ENCODE peak calls at places on chromosomes 2 and 18, in nine cellular contexts. One of them, this sample, is unnamed.

GRCh38 chr2:74984947-74985637 is 26.6 kb downstream of the POLE4 start:
- DNase-seq in HepG2: no peak
- DNase-seq in CD8-positive, alpha-beta T cell: no peak
- DNase-seq in H4: no peak
- DNase-seq in left cardiac atrium: no peak
- DNase-seq in activated naive CD8-positive, alpha-beta T cell treated with anti-CD3 and anti-CD28 coated beads, Interleukin-2, amount 50 U/mL, for 24 hours: no peak
- DNase-seq in iPS-NIHi11: peak
- DNase-seq in activated CD8-positive, alpha-beta memory T cell treated with anti-CD3 and anti-CD28 coated beads for 48 hours: no peak
- DNase-seq in non-pigmented ciliary epithelial cell: no peak
- DNase-seq in this sample: no peak

GRCh38 chr2:105417789-105418475 is 19.1 kb upstream of the FHL2 start:
- DNase-seq in HepG2: no peak
- DNase-seq in CD8-positive, alpha-beta T cell: no peak
- DNase-seq in H4: peak
- DNase-seq in left cardiac atrium: no peak
- DNase-seq in activated naive CD8-positive, alpha-beta T cell treated with anti-CD3 and anti-CD28 coated beads, Interleukin-2, amount 50 U/mL, for 24 hours: no peak
- DNase-seq in iPS-NIHi11: no peak
- DNase-seq in activated CD8-positive, alpha-beta memory T cell treated with anti-CD3 and anti-CD28 coated beads for 48 hours: no peak
- DNase-seq in non-pigmented ciliary epithelial cell: no peak
- DNase-seq in this sample: no peak

GRCh38 chr2:108974674-108975073 is 14.3 kb downstream of the EDAR start:
- DNase-seq in HepG2: no peak
- DNase-seq in CD8-positive, alpha-beta T cell: no peak
- DNase-seq in H4: no peak
- DNase-seq in left cardiac atrium: no peak
- DNase-seq in activated naive CD8-positive, alpha-beta T cell treated with anti-CD3 and anti-CD28 coated beads, Interleukin-2, amount 50 U/mL, for 24 hours: no peak
- DNase-seq in iPS-NIHi11: no peak
- DNase-seq in activated CD8-positive, alpha-beta memory T cell treated with anti-CD3 and anti-CD28 coated beads for 48 hours: no peak
- DNase-seq in non-pigmented ciliary epithelial cell: no peak
- DNase-seq in this sample: no peak

GRCh38 chr18:3213231-3214059 is 6.3 kb downstream of the MYOM1 start:
- DNase-seq in HepG2: no peak
- DNase-seq in CD8-positive, alpha-beta T cell: no peak
- DNase-seq in H4: no peak
- DNase-seq in left cardiac atrium: no peak
- DNase-seq in activated naive CD8-positive, alpha-beta T cell treated with anti-CD3 and anti-CD28 coated beads, Interleukin-2, amount 50 U/mL, for 24 hours: no peak
- DNase-seq in iPS-NIHi11: no peak
- DNase-seq in activated CD8-positive, alpha-beta memory T cell treated with anti-CD3 and anti-CD28 coated beads for 48 hours: no peak
- DNase-seq in non-pigmented ciliary epithelial cell: no peak
- DNase-seq in this sample: no peak

GRCh38 chr2:28155627-28156026 is 237.0 kb upstream of the FOSL2 start:
- DNase-seq in HepG2: no peak
- DNase-seq in CD8-positive, alpha-beta T cell: no peak
- DNase-seq in H4: no peak
- DNase-seq in left cardiac atrium: no peak
- DNase-seq in activated naive CD8-positive, alpha-beta T cell treated with anti-CD3 and anti-CD28 coated beads, Interleukin-2, amount 50 U/mL, for 24 hours: peak
- DNase-seq in iPS-NIHi11: peak
- DNase-seq in activated CD8-positive, alpha-beta memory T cell treated with anti-CD3 and anti-CD28 coated beads for 48 hours: no peak
- DNase-seq in non-pigmented ciliary epithelial cell: no peak
- DNase-seq in this sample: no peak

GRCh38 chr2:43107679-43108078 is 118.7 kb downstream of the ZFP36L2 start:
- DNase-seq in HepG2: no peak
- DNase-seq in CD8-positive, alpha-beta T cell: no peak
- DNase-seq in H4: no peak
- DNase-seq in left cardiac atrium: no peak
- DNase-seq in activated naive CD8-positive, alpha-beta T cell treated with anti-CD3 and anti-CD28 coated beads, Interleukin-2, amount 50 U/mL, for 24 hours: no peak
- DNase-seq in iPS-NIHi11: no peak
- DNase-seq in activated CD8-positive, alpha-beta memory T cell treated with anti-CD3 and anti-CD28 coated beads for 48 hours: no peak
- DNase-seq in non-pigmented ciliary epithelial cell: no peak
- DNase-seq in this sample: no peak

GRCh38 chr2:216006164-216006663 is 7.1 kb downstream of the MREG start:
- DNase-seq in HepG2: no peak
- DNase-seq in CD8-positive, alpha-beta T cell: no peak
- DNase-seq in H4: peak
- DNase-seq in left cardiac atrium: no peak
- DNase-seq in activated naive CD8-positive, alpha-beta T cell treated with anti-CD3 and anti-CD28 coated beads, Interleukin-2, amount 50 U/mL, for 24 hours: peak
- DNase-seq in iPS-NIHi11: peak
- DNase-seq in activated CD8-positive, alpha-beta memory T cell treated with anti-CD3 and anti-CD28 coated beads for 48 hours: no peak
- DNase-seq in non-pigmented ciliary epithelial cell: no peak
- DNase-seq in this sample: peak

GRCh38 chr18:59898609-59899297 is 1.0 kb upstream of the PMAIP1 start:
- DNase-seq in HepG2: no peak
- DNase-seq in CD8-positive, alpha-beta T cell: no peak
- DNase-seq in H4: no peak
- DNase-seq in left cardiac atrium: no peak
- DNase-seq in activated naive CD8-positive, alpha-beta T cell treated with anti-CD3 and anti-CD28 coated beads, Interleukin-2, amount 50 U/mL, for 24 hours: no peak
- DNase-seq in iPS-NIHi11: no peak
- DNase-seq in activated CD8-positive, alpha-beta memory T cell treated with anti-CD3 and anti-CD28 coated beads for 48 hours: no peak
- DNase-seq in non-pigmented ciliary epithelial cell: no peak
- DNase-seq in this sample: no peak

GRCh38 chr2:21860913-21861312 is 737.1 kb downstream of the TDRD15 start:
- DNase-seq in HepG2: no peak
- DNase-seq in CD8-positive, alpha-beta T cell: no peak
- DNase-seq in H4: no peak
- DNase-seq in left cardiac atrium: no peak
- DNase-seq in activated naive CD8-positive, alpha-beta T cell treated with anti-CD3 and anti-CD28 coated beads, Interleukin-2, amount 50 U/mL, for 24 hours: no peak
- DNase-seq in iPS-NIHi11: no peak
- DNase-seq in activated CD8-positive, alpha-beta memory T cell treated with anti-CD3 and anti-CD28 coated beads for 48 hours: no peak
- DNase-seq in non-pigmented ciliary epithelial cell: no peak
- DNase-seq in this sample: no peak

GRCh38 chr2:112627060-112628040 is 18.4 kb upstream of the SLC20A1 start:
- DNase-seq in HepG2: no peak
- DNase-seq in CD8-positive, alpha-beta T cell: no peak
- DNase-seq in H4: peak
- DNase-seq in left cardiac atrium: peak
- DNase-seq in activated naive CD8-positive, alpha-beta T cell treated with anti-CD3 and anti-CD28 coated beads, Interleukin-2, amount 50 U/mL, for 24 hours: no peak
- DNase-seq in iPS-NIHi11: no peak
- DNase-seq in activated CD8-positive, alpha-beta memory T cell treated with anti-CD3 and anti-CD28 coated beads for 48 hours: no peak
- DNase-seq in non-pigmented ciliary epithelial cell: peak
- DNase-seq in this sample: peak

GRCh38 chr2:5854797-5855196 is 162.6 kb downstream of the SOX11 start:
- DNase-seq in HepG2: no peak
- DNase-seq in CD8-positive, alpha-beta T cell: no peak
- DNase-seq in H4: no peak
- DNase-seq in left cardiac atrium: no peak
- DNase-seq in activated naive CD8-positive, alpha-beta T cell treated with anti-CD3 and anti-CD28 coated beads, Interleukin-2, amount 50 U/mL, for 24 hours: no peak
- DNase-seq in iPS-NIHi11: no peak
- DNase-seq in activated CD8-positive, alpha-beta memory T cell treated with anti-CD3 and anti-CD28 coated beads for 48 hours: no peak
- DNase-seq in non-pigmented ciliary epithelial cell: no peak
- DNase-seq in this sample: no peak

GRCh38 chr2:101805146-101806088 is 107.9 kb downstream of the MAP4K4 start:
- DNase-seq in HepG2: no peak
- DNase-seq in CD8-positive, alpha-beta T cell: no peak
- DNase-seq in H4: no peak
- DNase-seq in left cardiac atrium: no peak
- DNase-seq in activated naive CD8-positive, alpha-beta T cell treated with anti-CD3 and anti-CD28 coated beads, Interleukin-2, amount 50 U/mL, for 24 hours: no peak
- DNase-seq in iPS-NIHi11: no peak
- DNase-seq in activated CD8-positive, alpha-beta memory T cell treated with anti-CD3 and anti-CD28 coated beads for 48 hours: no peak
- DNase-seq in non-pigmented ciliary epithelial cell: no peak
- DNase-seq in this sample: peak

GRCh38 chr2:227642691-227643090 is 23.9 kb upstream of the SCYGR5 start:
- DNase-seq in HepG2: peak
- DNase-seq in CD8-positive, alpha-beta T cell: no peak
- DNase-seq in H4: no peak
- DNase-seq in left cardiac atrium: no peak
- DNase-seq in activated naive CD8-positive, alpha-beta T cell treated with anti-CD3 and anti-CD28 coated beads, Interleukin-2, amount 50 U/mL, for 24 hours: no peak
- DNase-seq in iPS-NIHi11: no peak
- DNase-seq in activated CD8-positive, alpha-beta memory T cell treated with anti-CD3 and anti-CD28 coated beads for 48 hours: no peak
- DNase-seq in non-pigmented ciliary epithelial cell: no peak
- DNase-seq in this sample: no peak

GRCh38 chr2:74564222-74564621 is 9.7 kb downstream of the DOK1 start:
- DNase-seq in HepG2: no peak
- DNase-seq in CD8-positive, alpha-beta T cell: no peak
- DNase-seq in H4: no peak
- DNase-seq in left cardiac atrium: no peak
- DNase-seq in activated naive CD8-positive, alpha-beta T cell treated with anti-CD3 and anti-CD28 coated beads, Interleukin-2, amount 50 U/mL, for 24 hours: no peak
- DNase-seq in iPS-NIHi11: no peak
- DNase-seq in activated CD8-positive, alpha-beta memory T cell treated with anti-CD3 and anti-CD28 coated beads for 48 hours: no peak
- DNase-seq in non-pigmented ciliary epithelial cell: no peak
- DNase-seq in this sample: peak

GRCh38 chr2:62920070-62920469 is 130.6 kb upstream of the OTX1 start:
- DNase-seq in HepG2: no peak
- DNase-seq in CD8-positive, alpha-beta T cell: no peak
- DNase-seq in H4: no peak
- DNase-seq in left cardiac atrium: no peak
- DNase-seq in activated naive CD8-positive, alpha-beta T cell treated with anti-CD3 and anti-CD28 coated beads, Interleukin-2, amount 50 U/mL, for 24 hours: no peak
- DNase-seq in iPS-NIHi11: no peak
- DNase-seq in activated CD8-positive, alpha-beta memory T cell treated with anti-CD3 and anti-CD28 coated beads for 48 hours: no peak
- DNase-seq in non-pigmented ciliary epithelial cell: no peak
- DNase-seq in this sample: peak

GRCh38 chr2:30109856-30110255 is 37.0 kb upstream of the YPEL5 start:
- DNase-seq in HepG2: no peak
- DNase-seq in CD8-positive, alpha-beta T cell: no peak
- DNase-seq in H4: peak
- DNase-seq in left cardiac atrium: no peak
- DNase-seq in activated naive CD8-positive, alpha-beta T cell treated with anti-CD3 and anti-CD28 coated beads, Interleukin-2, amount 50 U/mL, for 24 hours: no peak
- DNase-seq in iPS-NIHi11: no peak
- DNase-seq in activated CD8-positive, alpha-beta memory T cell treated with anti-CD3 and anti-CD28 coated beads for 48 hours: no peak
- DNase-seq in non-pigmented ciliary epithelial cell: no peak
- DNase-seq in this sample: no peak

GRCh38 chr2:2647156-2647555 is 316.1 kb upstream of the MYT1L start:
- DNase-seq in HepG2: no peak
- DNase-seq in CD8-positive, alpha-beta T cell: no peak
- DNase-seq in H4: no peak
- DNase-seq in left cardiac atrium: no peak
- DNase-seq in activated naive CD8-positive, alpha-beta T cell treated with anti-CD3 and anti-CD28 coated beads, Interleukin-2, amount 50 U/mL, for 24 hours: no peak
- DNase-seq in iPS-NIHi11: no peak
- DNase-seq in activated CD8-positive, alpha-beta memory T cell treated with anti-CD3 and anti-CD28 coated beads for 48 hours: no peak
- DNase-seq in non-pigmented ciliary epithelial cell: no peak
- DNase-seq in this sample: no peak

GRCh38 chr2:11370377-11371098 is 26.1 kb upstream of the ROCK2 start:
- DNase-seq in HepG2: peak
- DNase-seq in CD8-positive, alpha-beta T cell: no peak
- DNase-seq in H4: no peak
- DNase-seq in left cardiac atrium: no peak
- DNase-seq in activated naive CD8-positive, alpha-beta T cell treated with anti-CD3 and anti-CD28 coated beads, Interleukin-2, amount 50 U/mL, for 24 hours: no peak
- DNase-seq in iPS-NIHi11: no peak
- DNase-seq in activated CD8-positive, alpha-beta memory T cell treated with anti-CD3 and anti-CD28 coated beads for 48 hours: no peak
- DNase-seq in non-pigmented ciliary epithelial cell: no peak
- DNase-seq in this sample: no peak

GRCh38 chr2:455046-455705 is 167.3 kb upstream of the ALKAL2 start:
- DNase-seq in HepG2: no peak
- DNase-seq in CD8-positive, alpha-beta T cell: no peak
- DNase-seq in H4: no peak
- DNase-seq in left cardiac atrium: no peak
- DNase-seq in activated naive CD8-positive, alpha-beta T cell treated with anti-CD3 and anti-CD28 coated beads, Interleukin-2, amount 50 U/mL, for 24 hours: no peak
- DNase-seq in iPS-NIHi11: no peak
- DNase-seq in activated CD8-positive, alpha-beta memory T cell treated with anti-CD3 and anti-CD28 coated beads for 48 hours: no peak
- DNase-seq in non-pigmented ciliary epithelial cell: no peak
- DNase-seq in this sample: no peak

GRCh38 chr18:28529644-28530043 is 352.7 kb upstream of the CDH2 start:
- DNase-seq in HepG2: no peak
- DNase-seq in CD8-positive, alpha-beta T cell: no peak
- DNase-seq in H4: no peak
- DNase-seq in left cardiac atrium: no peak
- DNase-seq in activated naive CD8-positive, alpha-beta T cell treated with anti-CD3 and anti-CD28 coated beads, Interleukin-2, amount 50 U/mL, for 24 hours: no peak
- DNase-seq in iPS-NIHi11: no peak
- DNase-seq in activated CD8-positive, alpha-beta memory T cell treated with anti-CD3 and anti-CD28 coated beads for 48 hours: no peak
- DNase-seq in non-pigmented ciliary epithelial cell: no peak
- DNase-seq in this sample: no peak

GRCh38 chr2:7097353-7097895 is 180.2 kb downstream of the RNF144A start:
- DNase-seq in HepG2: peak
- DNase-seq in CD8-positive, alpha-beta T cell: peak
- DNase-seq in H4: peak
- DNase-seq in left cardiac atrium: peak
- DNase-seq in activated naive CD8-positive, alpha-beta T cell treated with anti-CD3 and anti-CD28 coated beads, Interleukin-2, amount 50 U/mL, for 24 hours: peak
- DNase-seq in iPS-NIHi11: peak
- DNase-seq in activated CD8-positive, alpha-beta memory T cell treated with anti-CD3 and anti-CD28 coated beads for 48 hours: peak
- DNase-seq in non-pigmented ciliary epithelial cell: no peak
- DNase-seq in this sample: peak

GRCh38 chr2:6372317-6372903 is 493.3 kb downstream of the CMPK2 start:
- DNase-seq in HepG2: no peak
- DNase-seq in CD8-positive, alpha-beta T cell: no peak
- DNase-seq in H4: peak
- DNase-seq in left cardiac atrium: no peak
- DNase-seq in activated naive CD8-positive, alpha-beta T cell treated with anti-CD3 and anti-CD28 coated beads, Interleukin-2, amount 50 U/mL, for 24 hours: no peak
- DNase-seq in iPS-NIHi11: no peak
- DNase-seq in activated CD8-positive, alpha-beta memory T cell treated with anti-CD3 and anti-CD28 coated beads for 48 hours: no peak
- DNase-seq in non-pigmented ciliary epithelial cell: peak
- DNase-seq in this sample: no peak

GRCh38 chr18:47174545-47175116 is 1.5 kb downstream of the IER3IP1 start:
- DNase-seq in HepG2: no peak
- DNase-seq in CD8-positive, alpha-beta T cell: no peak
- DNase-seq in H4: no peak
- DNase-seq in left cardiac atrium: no peak
- DNase-seq in activated naive CD8-positive, alpha-beta T cell treated with anti-CD3 and anti-CD28 coated beads, Interleukin-2, amount 50 U/mL, for 24 hours: no peak
- DNase-seq in iPS-NIHi11: peak
- DNase-seq in activated CD8-positive, alpha-beta memory T cell treated with anti-CD3 and anti-CD28 coated beads for 48 hours: no peak
- DNase-seq in non-pigmented ciliary epithelial cell: no peak
- DNase-seq in this sample: no peak

GRCh38 chr18:10124071-10124470 is 210.3 kb downstream of the VAPA start:
- DNase-seq in HepG2: no peak
- DNase-seq in CD8-positive, alpha-beta T cell: no peak
- DNase-seq in H4: no peak
- DNase-seq in left cardiac atrium: no peak
- DNase-seq in activated naive CD8-positive, alpha-beta T cell treated with anti-CD3 and anti-CD28 coated beads, Interleukin-2, amount 50 U/mL, for 24 hours: no peak
- DNase-seq in iPS-NIHi11: no peak
- DNase-seq in activated CD8-positive, alpha-beta memory T cell treated with anti-CD3 and anti-CD28 coated beads for 48 hours: no peak
- DNase-seq in non-pigmented ciliary epithelial cell: no peak
- DNase-seq in this sample: no peak

GRCh38 chr18:30712383-30712782 is 330.2 kb downstream of the DSC3 start:
- DNase-seq in HepG2: no peak
- DNase-seq in CD8-positive, alpha-beta T cell: no peak
- DNase-seq in H4: no peak
- DNase-seq in left cardiac atrium: no peak
- DNase-seq in activated naive CD8-positive, alpha-beta T cell treated with anti-CD3 and anti-CD28 coated beads, Interleukin-2, amount 50 U/mL, for 24 hours: no peak
- DNase-seq in iPS-NIHi11: no peak
- DNase-seq in activated CD8-positive, alpha-beta memory T cell treated with anti-CD3 and anti-CD28 coated beads for 48 hours: no peak
- DNase-seq in non-pigmented ciliary epithelial cell: no peak
- DNase-seq in this sample: no peak

GRCh38 chr2:191345788-191346187 is 100.6 kb downstream of the MYO1B start:
- DNase-seq in HepG2: no peak
- DNase-seq in CD8-positive, alpha-beta T cell: no peak
- DNase-seq in H4: no peak
- DNase-seq in left cardiac atrium: no peak
- DNase-seq in activated naive CD8-positive, alpha-beta T cell treated with anti-CD3 and anti-CD28 coated beads, Interleukin-2, amount 50 U/mL, for 24 hours: no peak
- DNase-seq in iPS-NIHi11: no peak
- DNase-seq in activated CD8-positive, alpha-beta memory T cell treated with anti-CD3 and anti-CD28 coated beads for 48 hours: no peak
- DNase-seq in non-pigmented ciliary epithelial cell: no peak
- DNase-seq in this sample: peak

GRCh38 chr2:70140978-70141753 is 49.7 kb downstream of the C2orf42 start:
- DNase-seq in HepG2: peak
- DNase-seq in CD8-positive, alpha-beta T cell: peak
- DNase-seq in H4: no peak
- DNase-seq in left cardiac atrium: peak
- DNase-seq in activated naive CD8-positive, alpha-beta T cell treated with anti-CD3 and anti-CD28 coated beads, Interleukin-2, amount 50 U/mL, for 24 hours: peak
- DNase-seq in iPS-NIHi11: peak
- DNase-seq in activated CD8-positive, alpha-beta memory T cell treated with anti-CD3 and anti-CD28 coated beads for 48 hours: no peak
- DNase-seq in non-pigmented ciliary epithelial cell: no peak
- DNase-seq in this sample: no peak

GRCh38 chr2:121297217-121297830 is 12.3 kb upstream of the TFCP2L1 start:
- DNase-seq in HepG2: peak
- DNase-seq in CD8-positive, alpha-beta T cell: no peak
- DNase-seq in H4: peak
- DNase-seq in left cardiac atrium: no peak
- DNase-seq in activated naive CD8-positive, alpha-beta T cell treated with anti-CD3 and anti-CD28 coated beads, Interleukin-2, amount 50 U/mL, for 24 hours: no peak
- DNase-seq in iPS-NIHi11: peak
- DNase-seq in activated CD8-positive, alpha-beta memory T cell treated with anti-CD3 and anti-CD28 coated beads for 48 hours: no peak
- DNase-seq in non-pigmented ciliary epithelial cell: no peak
- DNase-seq in this sample: no peak

GRCh38 chr18:79106084-79106483 is 36.9 kb downstream of the ATP9B start:
- DNase-seq in HepG2: peak
- DNase-seq in CD8-positive, alpha-beta T cell: no peak
- DNase-seq in H4: no peak
- DNase-seq in left cardiac atrium: no peak
- DNase-seq in activated naive CD8-positive, alpha-beta T cell treated with anti-CD3 and anti-CD28 coated beads, Interleukin-2, amount 50 U/mL, for 24 hours: no peak
- DNase-seq in iPS-NIHi11: no peak
- DNase-seq in activated CD8-positive, alpha-beta memory T cell treated with anti-CD3 and anti-CD28 coated beads for 48 hours: no peak
- DNase-seq in non-pigmented ciliary epithelial cell: no peak
- DNase-seq in this sample: no peak

GRCh38 chr2:81299841-81300240 is 995.3 kb upstream of the LRRTM1 start:
- DNase-seq in HepG2: no peak
- DNase-seq in CD8-positive, alpha-beta T cell: no peak
- DNase-seq in H4: no peak
- DNase-seq in left cardiac atrium: no peak
- DNase-seq in activated naive CD8-positive, alpha-beta T cell treated with anti-CD3 and anti-CD28 coated beads, Interleukin-2, amount 50 U/mL, for 24 hours: no peak
- DNase-seq in iPS-NIHi11: no peak
- DNase-seq in activated CD8-positive, alpha-beta memory T cell treated with anti-CD3 and anti-CD28 coated beads for 48 hours: no peak
- DNase-seq in non-pigmented ciliary epithelial cell: no peak
- DNase-seq in this sample: no peak

GRCh38 chr2:215437614-215438013 is 1.7 kb upstream of the FN1 start:
- DNase-seq in HepG2: no peak
- DNase-seq in CD8-positive, alpha-beta T cell: no peak
- DNase-seq in H4: no peak
- DNase-seq in left cardiac atrium: no peak
- DNase-seq in activated naive CD8-positive, alpha-beta T cell treated with anti-CD3 and anti-CD28 coated beads, Interleukin-2, amount 50 U/mL, for 24 hours: no peak
- DNase-seq in iPS-NIHi11: no peak
- DNase-seq in activated CD8-positive, alpha-beta memory T cell treated with anti-CD3 and anti-CD28 coated beads for 48 hours: no peak
- DNase-seq in non-pigmented ciliary epithelial cell: no peak
- DNase-seq in this sample: no peak

This sample was measured in NCI-H226.